ENCODE peak calls at places on chromosomes 7 and 10, in four cellular contexts. W is hepatocyte, P is coronary artery, R is GM13977. N is an unnamed sample.

GRCh38 chr10:100697070-100697469 is 48.3 kb upstream of the PAX2 start:
- DNase-seq in W (peak), P (no peak), R (no peak), N (no peak)

GRCh38 chr10:133159611-133159949 is 439 bp upstream of the KNDC1 start:
- DNase-seq in R (no peak), W (no peak), P (no peak), N (no peak)

GRCh38 chr10:121530481-121531075 is 67.7 kb downstream of the FGFR2 start:
- DNase-seq in P (no peak), W (no peak), R (no peak), N (no peak)

GRCh38 chr10:73917566-73918305 is 6.8 kb downstream of the PLAU start:
- DNase-seq in P (no peak), R (no peak), W (no peak), N (no peak)

GRCh38 chr10:130422366-130423324 is 286.5 kb downstream of the GLRX3 start:
- DNase-seq in W (no peak), P (peak), R (no peak), N (no peak)

GRCh38 chr10:14584643-14585042 is 190.1 kb downstream of the FAM107B start:
- DNase-seq in R (no peak), W (no peak), P (no peak), N (no peak)

GRCh38 chr10:43452356-43452914 is 15.5 kb downstream of the ZNF487 start:
- DNase-seq in R (no peak), P (no peak), W (no peak), N (no peak)

GRCh38 chr10:58512470-58513188 is at the start of gene BICC1:
- DNase-seq in W (peak), P (no peak), R (peak), N (peak)

GRCh38 chr10:104906112-104906511 is 265.0 kb downstream of the SORCS3 start:
- DNase-seq in P (no peak), R (no peak), W (no peak), N (no peak)

GRCh38 chr10:125553091-125553490 is 129.9 kb downstream of the TEX36 start:
- DNase-seq in W (no peak), P (no peak), R (no peak), N (no peak)

GRCh38 chr10:29163746-29164145 is 125.1 kb upstream of the LYZL1 start:
- DNase-seq in P (no peak), R (no peak), W (no peak), N (no peak)

GRCh38 chr7:157712666-157713235 is 375.9 kb downstream of the DNAJB6 start:
- DNase-seq in R (peak), W (no peak), P (peak), N (no peak)

GRCh38 chr10:14736043-14736442 is 38.7 kb downstream of the FAM107B start:
- DNase-seq in R (no peak), P (no peak), W (no peak), N (no peak)

GRCh38 chr7:122550545-122550944 is 148.4 kb downstream of the RNF133 start:
- DNase-seq in R (no peak), P (no peak), W (no peak), N (no peak)

GRCh38 chr10:99908512-99908911 is 101.2 kb downstream of the DNMBP start:
- DNase-seq in R (no peak), P (no peak), W (no peak), N (no peak)

GRCh38 chr10:87558333-87558732 is 53.6 kb downstream of the MINPP1 start:
- DNase-seq in W (no peak), P (no peak), R (no peak), N (no peak)

GRCh38 chr7:115910541-115911164 is 119.9 kb downstream of the TFEC start:
- DNase-seq in P (no peak), W (peak), R (peak), N (no peak)
- TF ChIP-seq CTCF in P (peak), W (peak), R (peak), N (peak)

GRCh38 chr10:63465293-63466167 is at the start of gene JMJD1C:
- DNase-seq in P (peak), R (peak), W (peak), N (peak)
- TF ChIP-seq CTCF in P (no peak), R (no peak), W (no peak), N (no peak)

GRCh38 chr10:119724630-119725549 is 960 bp upstream of the INPP5F start:
- DNase-seq in P (no peak), W (no peak), R (peak), N (peak)

GRCh38 chr10:119723161-119723560 is 2.7 kb upstream of the INPP5F start:
- DNase-seq in W (no peak), P (no peak), R (no peak), N (no peak)

GRCh38 chr10:119726291-119727261 is 726 bp downstream of the INPP5F start:
- DNase-seq in P (no peak), W (no peak), R (no peak), N (no peak)

GRCh38 chr10:119723624-119724023 is 2.2 kb upstream of the INPP5F start:
- DNase-seq in P (no peak), R (no peak), W (no peak), N (no peak)

GRCh38 chr10:119725550-119726290 is at the start of gene INPP5F:
- DNase-seq in W (peak), R (peak), P (peak), N (peak)
- TF ChIP-seq CTCF in W (no peak), R (peak), P (no peak), N (peak)

GRCh38 chr7:10888861-10889260 is 84.8 kb upstream of the PHF14 start:
- DNase-seq in R (no peak), P (no peak), W (no peak), N (peak)

DNA sequence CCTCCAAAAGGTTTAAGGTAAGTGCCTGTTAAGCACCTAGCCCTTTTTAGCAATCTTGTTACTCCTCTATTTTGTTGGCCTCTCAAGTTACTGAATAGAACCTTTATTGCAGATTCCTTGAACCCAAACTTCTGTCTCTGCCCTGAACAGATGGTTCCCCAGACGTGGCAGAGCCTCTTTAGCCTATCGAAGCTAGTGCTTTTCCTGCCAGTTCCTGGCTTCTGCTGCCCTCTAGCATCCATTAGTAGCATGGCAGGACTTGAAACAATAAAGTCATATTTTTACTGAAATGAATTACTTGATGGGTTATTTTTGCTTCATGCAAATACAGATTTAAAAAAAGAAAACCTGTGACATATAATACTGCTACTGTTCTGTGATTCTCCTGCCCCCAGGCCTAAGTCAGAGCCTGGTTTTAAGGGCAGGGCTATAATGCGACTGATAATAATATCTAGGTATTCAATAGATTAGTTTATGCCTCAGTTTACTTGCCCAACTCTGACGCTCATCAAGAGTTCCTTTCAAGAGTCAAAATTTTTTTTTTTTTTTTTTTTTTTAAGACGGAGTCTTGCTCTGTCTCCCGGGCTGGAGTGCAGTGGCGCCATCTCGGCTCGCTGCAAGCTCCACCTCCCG is 84.3 kb upstream of the PHF14 start:
- DNase-seq in W (peak), R (peak), P (no peak), N (peak)
- TF ChIP-seq CTCF in W (peak), R (peak), P (no peak), N (peak)

GRCh38 chr7:87219545-87220025 is at the start of gene TMEM243:
- DNase-seq in P (no peak), W (peak), R (peak), N (peak)
- TF ChIP-seq CTCF in P (no peak), W (peak), R (peak), N (peak)

GRCh38 chr10:83045731-83046130 is 1093.6 kb upstream of the GHITM start:
- DNase-seq in W (no peak), R (no peak), P (no peak), N (no peak)

GRCh38 chr10:83050815-83051214 is 1088.5 kb upstream of the GHITM start:
- DNase-seq in W (no peak), R (no peak), P (no peak), N (no peak)
- TF ChIP-seq CTCF in W (peak), R (no peak), P (no peak), N (no peak)

DNA sequence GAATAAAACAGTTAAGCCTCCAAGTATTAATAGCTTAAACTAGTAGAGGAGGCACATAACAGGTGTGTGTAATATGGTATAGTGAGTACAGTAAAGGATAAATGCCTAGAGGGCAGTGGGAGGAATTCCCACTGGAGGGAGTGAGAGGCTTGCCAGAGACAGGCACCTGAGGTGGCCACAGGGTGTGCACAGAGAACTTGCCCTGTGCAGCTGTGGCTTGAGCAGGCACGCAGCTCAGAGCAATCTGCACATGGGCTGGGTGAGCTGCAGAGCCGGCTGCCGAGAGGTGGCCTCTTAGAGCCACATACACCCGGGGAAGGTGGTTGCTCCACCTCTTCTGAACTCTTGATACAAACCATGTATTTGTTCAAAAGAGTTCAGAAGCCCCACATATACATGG is 237.1 kb downstream of the COBL start:
- DNase-seq in R (no peak), P (no peak), W (no peak), N (no peak)
- TF ChIP-seq CTCF in R (no peak), P (no peak), W (no peak), N (no peak)

DNA sequence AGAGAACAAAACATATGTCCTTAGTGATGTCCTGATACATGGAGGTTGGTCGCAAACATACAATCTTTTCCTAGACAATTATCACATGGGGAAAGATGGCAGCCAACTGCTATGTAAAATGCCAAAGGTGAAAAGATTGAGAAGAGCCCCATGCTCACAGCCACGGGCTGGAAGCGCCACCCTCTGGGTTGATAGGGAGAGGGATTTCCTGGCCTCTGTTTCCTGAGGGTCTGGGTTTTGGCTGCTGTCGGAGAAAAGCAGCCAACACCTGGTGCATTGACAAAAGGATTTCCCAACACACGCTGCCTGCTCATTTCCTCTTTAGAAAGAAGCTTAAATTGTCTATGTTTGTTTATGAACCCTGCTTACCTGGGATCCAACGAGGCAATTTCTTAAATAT is 43.8 kb downstream of the ITIH5 start:
- DNase-seq in W (peak), R (no peak), P (no peak), N (no peak)
- TF ChIP-seq CTCF in W (peak), R (peak), P (no peak), N (peak)

N was measured in GM13976.